ENCODE peak calls at places on chromosomes 4 and X, in seven cellular contexts. Q, V, M, S, F, A and Y are unnamed samples.

GRCh38 chr4:83022724-83023427 is 12.1 kb upstream of the COPS4 start:
- DNase-seq in Q (no peak), V (no peak), M (peak), S (no peak), F (no peak), A (no peak), Y (no peak)

GRCh38 chrX:18170910-18171309 is 49.8 kb downstream of the BEND2 start:
- DNase-seq in Q (no peak), V (no peak), M (no peak), S (no peak), F (no peak), A (no peak), Y (no peak)

GRCh38 chr4:95118507-95118906 is 360.8 kb downstream of the BMPR1B start:
- DNase-seq in Q (no peak), V (no peak), M (no peak), S (no peak), F (no peak), A (no peak), Y (peak)

GRCh38 chrX:151419748-151420147 is 22.7 kb downstream of the VMA21 start:
- DNase-seq in Q (no peak), V (no peak), M (no peak), S (no peak), F (no peak), A (no peak), Y (no peak)

GRCh38 chrX:68672581-68673318 is 25.3 kb downstream of the STARD8 start:
- DNase-seq in Q (no peak), V (no peak), M (no peak), S (no peak), F (no peak), A (no peak), Y (no peak)

GRCh38 chr4:84870398-84871163 is 95.9 kb downstream of the WDFY3 start:
- DNase-seq in Q (no peak), V (peak), M (peak), S (no peak), F (no peak), A (no peak), Y (no peak)

GRCh38 chr4:182897601-182898478 is 19.3 kb downstream of the DCTD start:
- DNase-seq in Q (peak), V (no peak), M (no peak), S (peak), F (peak), A (no peak), Y (no peak)

GRCh38 chr4:38523524-38524448 is 140.2 kb upstream of the KLF3 start:
- DNase-seq in Q (no peak), V (peak), M (no peak), S (no peak), F (no peak), A (no peak), Y (no peak)

GRCh38 chrX:153549231-153549630 is 31.8 kb downstream of the ATP2B3 start:
- DNase-seq in Q (no peak), V (no peak), M (no peak), S (no peak), F (no peak), A (no peak), Y (no peak)

GRCh38 chr4:54661156-54661555 is 3.4 kb downstream of the KIT start:
- DNase-seq in Q (no peak), V (peak), M (peak), S (no peak), F (no peak), A (no peak), Y (no peak)

GRCh38 chrX:133593531-133593930 is 178.2 kb upstream of the GPC4 start:
- DNase-seq in Q (no peak), V (no peak), M (no peak), S (no peak), F (no peak), A (no peak), Y (no peak)

GRCh38 chr4:137541181-137541580 is 8.9 kb upstream of the PCDH18 start:
- DNase-seq in Q (no peak), V (no peak), M (no peak), S (no peak), F (no peak), A (no peak), Y (no peak)

GRCh38 chr4:158042591-158043030 is 130.2 kb downstream of the GASK1B start:
- DNase-seq in Q (no peak), V (peak), M (peak), S (no peak), F (no peak), A (no peak), Y (no peak)

GRCh38 chr4:85398276-85398675 is 76.7 kb upstream of the ARHGAP24 start:
- DNase-seq in Q (no peak), V (peak), M (no peak), S (no peak), F (no peak), A (no peak), Y (no peak)

GRCh38 chr4:94551616-94552564 is 100.1 kb downstream of the PDLIM5 start:
- DNase-seq in Q (no peak), V (peak), M (peak), S (no peak), F (no peak), A (peak), Y (no peak)

GRCh38 chr4:3406021-3406420 is 35.7 kb upstream of the HGFAC start:
- DNase-seq in Q (no peak), V (no peak), M (no peak), S (no peak), F (peak), A (no peak), Y (no peak)

GRCh38 chr4:152536545-152537182 is 772 bp upstream of the FBXW7 start:
- DNase-seq in Q (no peak), V (peak), M (peak), S (peak), F (no peak), A (peak), Y (no peak)

GRCh38 chr4:68498413-68499007 is 51.2 kb downstream of the TMPRSS11E start:
- DNase-seq in Q (peak), V (peak), M (peak), S (peak), F (no peak), A (peak), Y (peak)

GRCh38 chrX:150655713-150656266 is 37.4 kb upstream of the MTMR1 start:
- DNase-seq in Q (no peak), V (no peak), M (no peak), S (no peak), F (no peak), A (no peak), Y (no peak)

GRCh38 chrX:8731579-8732395 is at the start of gene ANOS1:
- DNase-seq in Q (peak), V (peak), M (no peak), S (peak), F (no peak), A (no peak), Y (no peak)

GRCh38 chr4:147207941-147208340 is 262.3 kb upstream of the TTC29 start:
- DNase-seq in Q (no peak), V (no peak), M (peak), S (no peak), F (no peak), A (no peak), Y (no peak)

GRCh38 chrX:136546369-136546768 is 14.4 kb downstream of the VGLL1 start:
- DNase-seq in Q (no peak), V (no peak), M (no peak), S (no peak), F (no peak), A (no peak), Y (no peak)

GRCh38 chr4:114807759-114808404 is 209.3 kb downstream of the UGT8 start:
- DNase-seq in Q (no peak), V (peak), M (peak), S (no peak), F (no peak), A (no peak), Y (peak)

GRCh38 chr4:94415448-94415847 is 36.3 kb upstream of the PDLIM5 start:
- DNase-seq in Q (no peak), V (no peak), M (no peak), S (no peak), F (no peak), A (no peak), Y (no peak)

GRCh38 chr4:155371432-155372043 is 5.2 kb downstream of the MAP9 start:
- DNase-seq in Q (no peak), V (peak), M (peak), S (no peak), F (no peak), A (no peak), Y (no peak)

GRCh38 chrX:130330706-130331105 is 9.0 kb upstream of the SLC25A14 start:
- DNase-seq in Q (peak), V (peak), M (peak), S (peak), F (no peak), A (peak), Y (peak)

GRCh38 chr4:3202836-3203820 is 45.8 kb upstream of the MSANTD1 start:
- DNase-seq in Q (no peak), V (peak), M (no peak), S (no peak), F (peak), A (no peak), Y (no peak)

GRCh38 chr4:108533876-108534275 is 86.5 kb upstream of the RPL34 start:
- DNase-seq in Q (no peak), V (no peak), M (no peak), S (no peak), F (no peak), A (no peak), Y (no peak)

GRCh38 chr4:127143460-127144190 is 489.1 kb upstream of the INTU start:
- DNase-seq in Q (no peak), V (peak), M (peak), S (no peak), F (no peak), A (no peak), Y (no peak)

GRCh38 chr4:17557880-17558279 is 19.1 kb upstream of the LAP3 start:
- DNase-seq in Q (no peak), V (peak), M (peak), S (no peak), F (no peak), A (no peak), Y (no peak)

GRCh38 chrX:15956684-15957083 is 102.1 kb upstream of the AP1S2 start:
- DNase-seq in Q (no peak), V (no peak), M (no peak), S (no peak), F (no peak), A (no peak), Y (no peak)

GRCh38 chr4:7166981-7167700 is 25.2 kb upstream of the SORCS2 start:
- DNase-seq in Q (peak), V (no peak), M (no peak), S (no peak), F (peak), A (no peak), Y (no peak)

GRCh38 chrX:153582896-153583295 is 16.0 kb downstream of the CCNQ start:
- DNase-seq in Q (no peak), V (peak), M (peak), S (no peak), F (no peak), A (no peak), Y (no peak)

GRCh38 chrX:12370444-12371089 is 232.3 kb downstream of the FRMPD4 start:
- DNase-seq in Q (no peak), V (peak), M (peak), S (no peak), F (no peak), A (no peak), Y (no peak)

GRCh38 chr4:84597450-84597849 is 14.5 kb downstream of the CDS1 start:
- DNase-seq in Q (no peak), V (no peak), M (no peak), S (no peak), F (no peak), A (no peak), Y (no peak)

GRCh38 chr4:47686294-47686872 is 151.5 kb downstream of the CORIN start:
- DNase-seq in Q (peak), V (peak), M (peak), S (peak), F (peak), A (peak), Y (no peak)

GRCh38 chr4:16450724-16451123 is 224.5 kb upstream of the TAPT1 start:
- DNase-seq in Q (no peak), V (peak), M (no peak), S (no peak), F (no peak), A (no peak), Y (no peak)
- TF ChIP-seq CTCF in Q (no peak), V (peak), M (peak), S (no peak), F (no peak), A (peak), Y (no peak)

GRCh38 chr4:21898101-21898500 is 50.5 kb downstream of the KCNIP4 start:
- DNase-seq in Q (no peak), V (no peak), M (no peak), S (no peak), F (no peak), A (no peak), Y (no peak)

GRCh38 chr4:21896767-21897166 is 51.8 kb downstream of the KCNIP4 start:
- DNase-seq in Q (no peak), V (no peak), M (no peak), S (no peak), F (no peak), A (no peak), Y (no peak)

GRCh38 chr4:21900211-21900610 is 48.4 kb downstream of the KCNIP4 start:
- DNase-seq in Q (no peak), V (no peak), M (no peak), S (no peak), F (no peak), A (no peak), Y (no peak)

GRCh38 chr4:21901281-21901680 is 47.3 kb downstream of the KCNIP4 start:
- DNase-seq in Q (no peak), V (no peak), M (no peak), S (no peak), F (no peak), A (no peak), Y (no peak)

DNA sequence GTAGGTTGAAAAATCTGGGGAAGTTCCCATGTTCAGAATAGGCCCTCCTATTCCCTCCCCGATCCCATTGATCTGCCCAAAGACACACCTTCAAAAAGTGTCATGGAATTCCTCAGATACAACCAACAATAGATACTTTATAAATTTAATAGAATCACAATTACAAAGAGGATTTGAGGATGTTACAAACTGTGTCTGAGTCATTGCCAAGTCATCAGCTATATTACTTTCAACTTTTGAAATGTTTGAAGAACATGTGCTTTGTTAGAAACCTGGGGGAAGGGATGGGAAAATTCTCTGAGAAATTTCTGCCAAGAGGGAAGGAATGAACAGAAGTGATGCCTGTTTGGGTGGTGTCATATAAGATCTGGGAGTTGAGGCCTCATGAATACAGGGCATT is 46.7 kb downstream of the KCNIP4 start:
- DNase-seq in Q (no peak), V (peak), M (peak), S (no peak), F (no peak), A (no peak), Y (no peak)
- H3K4me3 ChIP-seq in Q (no peak), V (no peak), M (no peak), S (no peak), F (no peak), A (no peak), Y (no peak)

GRCh38 chrX:103794117-103794516 is 17.5 kb downstream of the PLP1 start:
- DNase-seq in Q (no peak), V (no peak), M (peak), S (no peak), F (no peak), A (no peak), Y (no peak)

GRCh38 chrX:103793541-103793932 is 16.9 kb downstream of the PLP1 start:
- DNase-seq in Q (no peak), V (no peak), M (peak), S (no peak), F (no peak), A (no peak), Y (no peak)

GRCh38 chrX:103800318-103800717 is 23.7 kb downstream of the PLP1 start:
- DNase-seq in Q (no peak), V (no peak), M (no peak), S (no peak), F (no peak), A (no peak), Y (no peak)

GRCh38 chrX:103792916-103793540 is 16.4 kb downstream of the PLP1 start:
- DNase-seq in Q (no peak), V (peak), M (peak), S (no peak), F (no peak), A (no peak), Y (no peak)

DNA sequence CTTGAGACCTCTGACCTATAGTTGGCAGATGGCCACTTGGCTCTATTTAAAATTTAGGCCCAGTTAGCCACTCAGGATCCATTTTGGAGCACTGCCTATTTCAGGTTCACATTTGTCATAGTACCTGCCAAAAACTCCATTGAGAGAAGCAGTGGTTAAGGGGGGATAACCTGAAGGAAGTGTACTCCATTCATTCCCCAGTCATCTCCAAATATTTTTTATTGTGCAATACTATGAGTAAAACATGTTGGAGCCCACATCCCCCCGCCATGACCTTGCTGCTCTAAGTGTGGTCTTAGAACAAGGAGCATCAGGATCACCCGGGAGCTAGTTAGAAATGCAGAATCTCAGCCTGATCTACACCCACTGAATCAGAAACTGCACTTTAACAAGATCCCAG is 21.1 kb downstream of the PLP1 start:
- DNase-seq in Q (no peak), V (no peak), M (peak), S (no peak), F (no peak), A (no peak), Y (no peak)
- TF ChIP-seq CTCF in Q (no peak), V (no peak), M (no peak), S (no peak), F (no peak), A (no peak), Y (no peak)

GRCh38 chr4:74397748-74398426 is 32.9 kb downstream of the EREG start:
- DNase-seq in Q (no peak), V (peak), M (peak), S (no peak), F (no peak), A (no peak), Y (peak)
- H3K4me3 ChIP-seq in Q (no peak), V (peak), M (no peak), S (no peak), F (no peak), A (no peak), Y (peak)

DNA sequence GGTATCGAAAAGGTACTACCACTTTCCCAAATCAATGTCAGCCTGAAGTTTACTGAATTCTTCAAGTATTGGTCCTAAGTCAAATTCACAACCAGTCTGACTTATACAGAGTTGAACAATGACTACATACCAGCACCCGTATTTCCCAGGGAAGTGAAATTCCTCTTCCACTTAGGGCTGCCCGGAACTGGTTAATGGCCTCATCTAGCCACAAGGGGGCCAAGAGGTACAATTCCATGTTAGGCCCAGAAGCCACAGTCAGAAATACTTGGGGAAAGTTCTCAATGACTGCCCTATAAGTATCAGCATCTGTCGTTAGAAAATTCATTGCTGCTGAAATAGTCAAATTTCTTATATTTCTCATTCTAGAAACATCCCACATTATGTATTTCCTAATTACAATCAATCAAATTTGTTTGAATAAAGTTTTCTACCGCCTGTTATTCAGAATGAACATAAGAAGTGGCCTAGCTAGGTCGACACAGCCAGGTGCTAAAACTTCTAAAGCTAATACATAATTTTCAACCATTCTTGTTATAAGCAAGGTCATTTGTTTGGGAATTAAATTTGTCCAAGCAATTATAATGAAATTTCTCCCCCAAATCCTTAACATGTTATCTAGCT is 5.6 kb upstream of the PCDH7 start:
- DNase-seq in Q (peak), V (peak), M (peak), S (no peak), F (no peak), A (no peak), Y (peak)
- TF ChIP-seq CTCF in Q (peak), V (peak), M (peak), S (peak), F (no peak), A (peak), Y (peak)

GRCh38 chrX:46588263-46588662 is 14.7 kb downstream of the CHST7 start:
- DNase-seq in Q (peak), V (peak), M (peak), S (no peak), F (no peak), A (no peak), Y (no peak)
- H3K4me3 ChIP-seq in Q (no peak), V (no peak), M (no peak), S (no peak), F (no peak), A (no peak), Y (no peak)

DNA sequence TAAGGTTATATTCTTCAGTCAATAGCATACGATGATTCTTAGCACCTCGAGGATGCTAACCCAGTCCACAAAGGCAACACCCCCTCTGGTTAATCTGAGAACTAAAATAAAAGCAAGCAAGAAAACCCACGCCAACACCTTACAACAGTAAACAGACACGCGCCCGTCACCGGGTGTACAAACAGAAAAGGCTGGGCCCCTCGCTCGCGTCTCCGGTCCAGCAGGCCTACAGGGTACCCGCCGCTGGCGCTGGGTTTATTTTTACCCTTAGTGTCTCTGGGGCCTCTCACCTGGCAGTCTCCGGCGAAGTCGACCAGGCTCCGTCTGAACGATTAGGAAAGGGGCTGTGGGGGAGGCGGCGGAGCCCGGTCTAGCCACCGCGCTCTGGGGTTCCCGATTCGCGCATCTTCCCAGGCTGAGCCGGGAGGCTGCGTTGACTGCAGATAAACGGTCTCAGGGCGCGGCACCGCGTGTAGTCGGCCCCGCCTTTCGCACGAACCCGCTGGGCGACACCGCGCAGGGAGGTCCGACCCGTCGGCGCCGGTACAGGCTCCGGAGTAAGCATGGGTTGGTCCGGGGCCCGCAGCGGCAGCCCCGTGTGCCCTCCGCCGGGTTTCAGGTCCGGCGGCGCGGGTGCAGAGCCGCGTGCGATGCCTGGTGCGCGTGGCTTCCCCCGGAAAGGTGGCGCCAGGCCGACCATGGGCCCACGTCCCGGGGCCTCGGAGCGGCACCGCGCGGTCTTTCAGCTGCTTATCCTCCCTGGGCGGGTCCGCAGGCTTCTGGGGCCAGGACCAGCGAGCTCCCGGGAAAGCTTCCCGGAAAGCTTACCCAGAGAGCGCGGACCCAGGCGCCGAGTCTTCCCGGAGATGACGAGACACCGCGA is at the start of gene SLC9B2:
- DNase-seq in Q (peak), V (peak), M (peak), S (peak), F (peak), A (peak), Y (no peak)
- TF ChIP-seq CTCF in Q (no peak), V (no peak), M (no peak), S (no peak), F (no peak), A (no peak), Y (no peak)